ENCODE peak calls at places on chromosomes 3 and 15, in ten cellular contexts. S is stimulated activated naive CD8-positive, alpha-beta T cell treated with anti-CD3 and anti-CD28 coated beads, Interleukin-15, amount 100 ng/mL, for 72 hours; U is natural killer cell; R is anterior cingulate cortex; L is frontal cortex; Z is fibroblast of pulmonary artery; Q is LNCaP clone FGC; J is H7; B is stimulated activated CD8-positive, alpha-beta memory T cell treated with anti-CD3 and anti-CD28 coated beads, Interleukin-2, amount 100 ng/mL, for 48 hours; F is myocyte. X is an unnamed sample.

GRCh38 chr3:197792019-197792647 is 1.1 kb downstream of the LRCH3 start:
- DNase-seq in B (no peak), J (no peak), L (no peak), U (peak), F (peak), R (no peak), S (peak), Z (peak), Q (no peak), X (no peak)

GRCh38 chr3:72258786-72259185 is 473.8 kb upstream of the PROK2 start:
- DNase-seq in B (no peak), L (no peak), F (no peak), Z (no peak), Q (no peak), R (no peak), U (no peak), J (peak), S (no peak), X (no peak)

GRCh38 chr3:70358978-70359580 is 46.6 kb upstream of the MDFIC2 start:
- DNase-seq in U (no peak), S (no peak), L (no peak), B (no peak), J (peak), F (peak), R (no peak), Z (peak), Q (peak), X (no peak)

GRCh38 chr15:39860871-39861270 is 59.2 kb downstream of the GPR176 start:
- DNase-seq in R (no peak), U (no peak), Q (no peak), B (no peak), F (no peak), Z (no peak), J (no peak), S (no peak), L (no peak), X (no peak)

GRCh38 chr15:74653426-74654082 is 37.9 kb downstream of the CLK3 start:
- DNase-seq in F (peak), R (no peak), Q (no peak), U (no peak), B (no peak), Z (peak), L (no peak), S (no peak), J (no peak), X (no peak)

GRCh38 chr3:115658337-115659181 is 35.2 kb downstream of the GAP43 start:
- DNase-seq in R (peak), B (peak), J (peak), S (peak), Q (no peak), L (peak), F (peak), Z (peak), U (peak), X (peak)

GRCh38 chr15:98347001-98347400 is 301.3 kb upstream of the IGF1R start:
- DNase-seq in F (peak), Z (no peak), R (no peak), Q (no peak), J (no peak), S (no peak), B (no peak), U (no peak), L (no peak), X (no peak)

GRCh38 chr15:59556405-59556804 is 55.2 kb upstream of the GCNT3 start:
- DNase-seq in B (no peak), L (no peak), U (no peak), S (no peak), F (peak), R (no peak), Z (no peak), Q (no peak), J (no peak), X (no peak)

GRCh38 chr3:153429821-153430220 is 267.8 kb downstream of the RAP2B start:
- DNase-seq in Z (peak), U (no peak), R (no peak), Q (no peak), F (peak), L (no peak), J (no peak), S (no peak), B (no peak), X (no peak)

GRCh38 chr3:109184726-109185125 is 48.2 kb downstream of the C3orf85 start:
- DNase-seq in S (no peak), F (no peak), J (no peak), R (no peak), L (no peak), B (no peak), Q (no peak), U (no peak), Z (peak), X (no peak)

X was measured in type B pancreatic cell.